ENCODE peak calls at places on chromosomes 5 and 9, in six cellular contexts. G is ascending aorta, X is WERI-Rb-1, A is HFFc6, B is sigmoid colon, T is NB4. H is an unnamed sample.

GRCh38 chr9:35341585-35341984 is 148.3 kb upstream of the RUSC2 start:
- DNase-seq in T (peak; percentile 47), B (peak; percentile 66), A (peak; percentile 64), G (peak; percentile 23), X (no peak), H (no peak)

GRCh38 chr9:114098021-114098659 is 952 bp downstream of the KIF12 start:
- DNase-seq in A (no peak), T (no peak), G (no peak), X (no peak), B (no peak), H (no peak)

GRCh38 chr5:151584057-151584937 is 6.8 kb downstream of the FAT2 start:
- DNase-seq in G (no peak), X (no peak), A (no peak), T (no peak), B (no peak), H (no peak)

GRCh38 chr5:177091232-177091631 is 4.5 kb downstream of the FGFR4 start:
- DNase-seq in A (no peak), T (no peak), B (no peak), G (no peak), X (no peak), H (no peak)

GRCh38 chr5:149345892-149346222 is 558 bp downstream of the GRPEL2 start:
- DNase-seq in A (no peak), T (peak; percentile 59), G (no peak), B (no peak), X (no peak), H (no peak)

GRCh38 chr9:123468541-123468940 is 112.5 kb downstream of the CRB2 start:
- DNase-seq in A (no peak), T (no peak), X (no peak), G (no peak), B (no peak), H (no peak)

GRCh38 chr5:78300464-78301045 is 6.1 kb upstream of the AP3B1 start:
- DNase-seq in A (peak; percentile 4), X (no peak), B (no peak), T (peak; percentile 53), G (no peak), H (no peak)

GRCh38 chr5:168899264-168899663 is 320.1 kb upstream of the PANK3 start:
- DNase-seq in T (no peak), G (no peak), B (no peak), X (no peak), A (no peak), H (no peak)

GRCh38 chr5:150599281-150599680 is 41.2 kb upstream of the SYNPO start:
- DNase-seq in B (no peak), T (no peak), X (no peak), A (no peak), G (no peak), H (no peak)

GRCh38 chr9:33619666-33620404 is 95.8 kb downstream of the ANKRD18B start:
- DNase-seq in X (no peak), B (no peak), G (no peak), T (peak; percentile 86), A (peak; percentile 89), H (no peak)

GRCh38 chr5:56142620-56143431 is 90.3 kb downstream of the ANKRD55 start:
- DNase-seq in G (no peak), X (no peak), A (no peak), B (no peak), T (no peak), H (no peak)

GRCh38 chr5:19401032-19401431 is 587.0 kb downstream of the CDH18 start:
- DNase-seq in B (no peak), X (no peak), A (no peak), G (no peak), T (no peak), H (no peak)

GRCh38 chr9:130779153-130779855 is 55.8 kb upstream of the ABL1 start:
- DNase-seq in B (peak; percentile 79), X (no peak), A (no peak), T (no peak), G (no peak), H (no peak)

GRCh38 chr5:33321026-33321425 is 119.7 kb upstream of the TARS1 start:
- DNase-seq in A (peak; percentile 95), B (peak; percentile 87), X (no peak), T (no peak), G (no peak), H (no peak)

GRCh38 chr5:106376522-106376921 is 1294.2 kb downstream of the EFNA5 start:
- DNase-seq in A (no peak), T (peak; percentile 17), G (no peak), B (no peak), X (no peak), H (no peak)

GRCh38 chr9:125525846-125526619 is 181.0 kb downstream of the MAPKAP1 start:
- DNase-seq in X (no peak), G (no peak), A (peak; percentile 61), T (no peak), B (no peak), H (no peak)

GRCh38 chr9:91114450-91114849 is 247.3 kb downstream of the AUH start:
- DNase-seq in X (no peak), A (no peak), B (no peak), G (no peak), T (no peak), H (no peak)

GRCh38 chr5:38922199-38922598 is 76.4 kb downstream of the OSMR start:
- DNase-seq in G (no peak), A (peak; percentile 33), X (peak; percentile 62), T (peak; percentile 63), B (no peak), H (peak; percentile 21)

GRCh38 chr5:92674322-92674721 is 906.7 kb downstream of the NR2F1-AS1 start:
- DNase-seq in T (no peak), A (no peak), X (no peak), G (no peak), B (no peak), H (no peak)

GRCh38 chr9:36718612-36719011 is 145.9 kb downstream of the MELK start:
- DNase-seq in G (no peak), A (no peak), B (no peak), X (no peak), T (no peak), H (no peak)

GRCh38 chr9:18796871-18797270 is 236.1 kb downstream of the SAXO1 start:
- DNase-seq in X (peak; percentile 65), B (no peak), T (no peak), A (no peak), G (no peak), H (no peak)

GRCh38 chr9:18798518-18799290 is 234.3 kb downstream of the SAXO1 start:
- DNase-seq in X (no peak), G (no peak), A (no peak), B (no peak), T (no peak), H (no peak)

GRCh38 chr9:18793122-18793521 is 239.9 kb downstream of the SAXO1 start:
- DNase-seq in G (no peak), B (no peak), X (no peak), A (no peak), T (no peak), H (no peak)

GRCh38 chr9:18798106-18798505 is 234.9 kb downstream of the SAXO1 start:
- DNase-seq in B (no peak), T (no peak), G (no peak), X (no peak), A (peak; percentile 21), H (no peak)

DNA sequence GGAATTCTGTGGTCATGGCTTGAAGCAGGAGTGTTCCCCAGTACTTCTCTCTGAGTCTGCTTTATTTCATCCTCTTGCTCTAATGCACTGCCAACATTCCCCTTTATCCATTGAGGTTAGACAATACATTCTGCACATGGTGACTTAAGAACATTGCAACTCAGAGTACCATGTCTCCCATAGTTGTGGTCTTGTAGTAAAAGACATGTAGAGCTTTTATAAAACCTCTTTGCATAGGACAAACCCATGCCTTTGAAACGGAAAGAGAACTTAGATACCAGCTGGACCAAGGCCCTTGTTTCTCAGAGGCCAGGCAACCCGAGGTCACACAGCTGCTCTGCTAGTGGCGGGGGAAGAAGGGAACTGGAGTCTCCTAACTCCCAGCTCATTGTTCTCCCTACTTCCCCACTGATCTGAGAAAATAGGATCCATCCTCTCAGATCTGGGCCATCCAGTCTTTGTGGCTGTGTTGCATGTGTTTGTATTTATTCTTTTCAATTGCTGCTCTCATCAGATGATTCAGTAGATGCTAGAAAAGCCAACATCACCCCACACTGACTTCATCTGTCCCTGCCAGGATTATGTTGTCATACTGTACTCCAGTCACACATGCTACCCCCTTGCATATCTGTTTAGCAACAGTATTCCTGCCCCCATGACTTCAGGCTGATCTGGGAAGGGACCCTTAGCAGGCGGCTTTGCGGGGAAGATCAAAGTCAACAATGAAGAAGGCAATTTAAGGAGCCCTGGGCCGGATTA is 236.9 kb downstream of the SAXO1 start:
- DNase-seq in G (no peak), A (peak; percentile 48), T (no peak), B (no peak), X (peak; percentile 41), H (no peak)
- TF ChIP-seq CTCF in G (no peak), A (no peak), T (no peak), B (no peak), X (no peak), H (no peak)

GRCh38 chr5:104793031-104793430 is 1230.4 kb upstream of the NUDT12 start:
- DNase-seq in G (no peak), X (no peak), A (no peak), T (no peak), B (no peak), H (no peak)
- TF ChIP-seq CTCF in G (no peak), X (no peak), A (no peak), T (no peak), B (no peak), H (no peak)

GRCh38 chr5:160158087-160158486 is 38.8 kb upstream of the PWWP2A start:
- DNase-seq in G (no peak), A (no peak), X (no peak), T (peak; percentile 18), B (no peak), H (no peak)
- TF ChIP-seq CTCF in G (no peak), A (no peak), X (no peak), T (no peak), B (no peak), H (no peak)

DNA sequence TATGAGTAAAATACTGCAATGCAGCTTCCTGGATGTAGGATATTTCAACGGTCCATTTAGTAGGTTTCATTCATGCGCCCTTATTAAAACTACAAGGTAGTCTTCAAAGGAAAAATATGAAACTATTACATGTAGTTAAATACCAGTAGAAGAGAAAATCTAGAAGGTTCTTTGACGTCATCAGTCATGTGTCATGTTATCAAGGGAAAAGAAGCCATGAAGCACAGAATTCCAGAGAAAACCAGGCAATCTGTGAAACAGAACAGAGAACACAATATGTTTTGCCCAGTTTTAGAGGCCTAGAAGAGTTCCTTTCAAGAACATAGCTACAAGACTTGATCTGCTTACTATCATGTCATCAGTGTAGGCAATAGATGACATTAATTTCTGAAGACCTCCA is 38.4 kb downstream of the BNC2 start:
- DNase-seq in A (no peak), X (no peak), T (no peak), B (no peak), G (no peak), H (no peak)
- TF ChIP-seq CTCF in A (no peak), X (no peak), T (no peak), B (no peak), G (no peak), H (no peak)

H was measured in natural killer cell.